ENCODE peak calls at places on chromosomes 7 and 10, in nine cellular contexts. E, Q, R, D, P, H, G, L and O are unnamed samples.

GRCh38 chr10:123496336-123496735 is 169.8 kb upstream of the GPR26 start:
- DNase-seq in D (no peak), E (no peak), R (no peak), Q (no peak), H (no peak), G (no peak), P (peak), L (no peak), O (no peak)

GRCh38 chr7:75943864-75944263 is 28.9 kb downstream of the POR start:
- DNase-seq in E (peak), Q (peak), H (no peak), P (peak), G (no peak), L (no peak), R (peak), D (peak), O (no peak)

GRCh38 chr7:107387573-107388219 is 82.2 kb upstream of the GPR22 start:
- DNase-seq in D (peak), Q (no peak), R (no peak), H (no peak), L (no peak), G (peak), E (peak), P (peak), O (peak)

GRCh38 chr10:121552746-121553145 is 45.5 kb downstream of the FGFR2 start:
- DNase-seq in D (no peak), E (no peak), P (no peak), R (no peak), L (no peak), H (no peak), Q (no peak), G (no peak), O (no peak)

GRCh38 chr7:50409856-50410468 is 40.2 kb downstream of the FIGNL1 start:
- DNase-seq in E (no peak), H (no peak), D (no peak), P (no peak), G (no peak), Q (peak), L (no peak), R (no peak), O (no peak)

GRCh38 chr10:45470098-45471012 is 96.3 kb downstream of the ALOX5 start:
- DNase-seq in G (peak), L (peak), H (peak), P (no peak), E (peak), Q (peak), R (no peak), D (peak), O (peak)

GRCh38 chr10:29160110-29160669 is 128.7 kb upstream of the LYZL1 start:
- DNase-seq in R (peak), L (no peak), Q (no peak), P (peak), E (peak), D (peak), H (no peak), G (peak), O (peak)

GRCh38 chr7:1818581-1819200 is 148.6 kb downstream of the ELFN1 start:
- DNase-seq in E (no peak), D (no peak), H (no peak), R (no peak), G (no peak), P (no peak), L (no peak), Q (no peak), O (no peak)

GRCh38 chr7:149063481-149063880 is 27.0 kb downstream of the ZNF786 start:
- DNase-seq in G (no peak), R (no peak), E (no peak), Q (no peak), L (no peak), D (no peak), P (no peak), H (no peak), O (no peak)

GRCh38 chr7:47758546-47758945 is 176.6 kb upstream of the TNS3 start:
- DNase-seq in P (peak), L (no peak), R (no peak), H (no peak), G (no peak), Q (no peak), E (peak), D (peak), O (peak)

GRCh38 chr7:42606217-42606905 is 305.5 kb downstream of the C7orf25 start:
- DNase-seq in E (no peak), D (no peak), Q (no peak), P (peak), H (no peak), L (peak), R (no peak), G (no peak), O (no peak)

GRCh38 chr10:132411561-132412253 is 14.7 kb downstream of the PWWP2B start:
- DNase-seq in E (peak), H (no peak), P (no peak), D (peak), G (no peak), R (no peak), Q (peak), L (no peak), O (no peak)

GRCh38 chr10:100482834-100483185 is 20.0 kb downstream of the WNT8B start:
- DNase-seq in D (no peak), G (no peak), Q (no peak), H (no peak), L (peak), R (no peak), E (no peak), P (no peak), O (no peak)

GRCh38 chr7:1018334-1018695 is 26.0 kb upstream of the GPR146 start:
- DNase-seq in E (no peak), H (no peak), R (no peak), P (no peak), Q (no peak), G (no peak), L (no peak), D (no peak), O (no peak)

GRCh38 chr7:157270060-157270444 is 66.8 kb upstream of the DNAJB6 start:
- DNase-seq in R (no peak), G (no peak), P (no peak), E (no peak), L (no peak), D (no peak), Q (no peak), H (no peak), O (no peak)

GRCh38 chr10:21092683-21093524 is 195.8 kb upstream of the NEBL start:
- DNase-seq in G (peak), P (peak), D (peak), E (no peak), R (peak), Q (no peak), L (no peak), H (no peak), O (no peak)

GRCh38 chr7:38070718-38071117 is 107.3 kb upstream of the STARD3NL start:
- DNase-seq in E (peak), P (peak), H (no peak), L (peak), Q (no peak), D (peak), G (peak), R (no peak), O (peak)

GRCh38 chr10:108840944-108841343 is 1082.4 kb downstream of the XPNPEP1 start:
- DNase-seq in H (no peak), P (no peak), E (no peak), G (no peak), L (no peak), Q (no peak), R (no peak), D (no peak), O (no peak)

GRCh38 chr7:3648276-3648675 is 347.2 kb downstream of the SDK1 start:
- DNase-seq in Q (no peak), L (no peak), D (peak), H (no peak), E (peak), R (peak), P (no peak), G (no peak), O (no peak)

GRCh38 chr7:141071260-141071854 is 2.5 kb upstream of the TMEM178B start:
- DNase-seq in Q (peak), E (no peak), R (peak), D (peak), G (no peak), P (peak), H (peak), L (peak), O (no peak)
- TF ChIP-seq CTCF in Q (no peak), E (no peak), R (peak), D (peak), G (no peak), P (peak), H (no peak), L (peak), O (peak)

DNA sequence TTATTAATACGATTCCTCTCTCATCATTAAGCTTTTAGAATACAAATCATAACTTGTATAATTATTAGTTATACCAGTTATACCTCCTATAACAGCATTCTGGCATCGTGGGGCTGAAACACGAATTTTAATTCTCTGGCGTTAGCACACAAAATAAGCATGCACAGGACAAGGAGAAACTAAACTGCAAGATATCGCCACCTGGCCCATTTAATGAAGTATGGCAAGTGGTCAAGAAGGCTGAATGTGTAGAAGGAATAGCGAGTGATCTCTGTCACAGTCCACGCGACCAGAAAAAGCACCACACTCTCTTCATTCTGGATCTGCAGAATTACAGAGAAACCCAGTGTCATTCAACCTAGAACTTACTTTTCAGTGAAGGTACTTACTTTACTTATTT is 18.1 kb downstream of the HACD1 start:
- DNase-seq in G (no peak), E (peak), H (no peak), R (peak), Q (no peak), L (peak), D (peak), P (peak), O (peak)
- TF ChIP-seq CTCF in G (peak), E (peak), H (no peak), R (peak), Q (peak), L (peak), D (peak), P (peak), O (peak)

DNA sequence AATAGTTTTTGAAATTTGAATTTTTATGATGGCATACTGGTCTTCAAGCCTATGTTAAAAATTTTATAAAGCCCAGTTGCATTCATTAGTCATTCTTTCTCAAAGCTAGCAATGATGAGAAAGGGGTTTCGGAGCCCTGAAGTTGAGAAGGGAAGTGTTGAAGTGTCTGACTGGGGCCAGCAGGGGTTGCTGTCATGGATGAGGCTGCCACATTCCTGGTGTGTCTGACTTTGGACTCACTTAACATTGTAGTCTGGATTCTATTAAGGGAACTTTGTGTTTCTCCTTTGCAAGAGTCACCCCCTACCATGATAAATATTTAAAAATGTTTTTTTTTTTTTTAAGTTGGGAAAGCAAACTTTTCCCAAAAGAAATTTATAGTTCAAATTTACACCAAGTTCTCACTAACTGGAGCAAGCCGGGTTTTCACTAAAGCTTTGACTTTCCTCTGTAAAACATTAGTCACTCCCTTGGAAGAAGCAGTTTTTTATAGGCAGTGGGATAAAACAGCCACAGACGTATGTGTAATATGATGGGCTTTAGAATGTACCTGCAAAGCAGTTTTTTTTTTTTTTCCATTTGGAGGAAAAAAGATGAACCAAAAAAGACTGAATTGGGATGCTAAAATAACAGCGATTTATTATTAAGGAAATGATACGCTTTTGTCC is 243.6 kb downstream of the TWIST1 start:
- DNase-seq in G (no peak), D (peak), P (peak), Q (no peak), H (no peak), E (peak), L (peak), R (peak), O (peak)
- TF ChIP-seq CTCF in G (peak), D (peak), P (peak), Q (no peak), H (no peak), E (peak), L (peak), R (peak), O (peak)

GRCh38 chr7:151152935-151153513 is 14.5 kb downstream of the GBX1 start:
- DNase-seq in Q (no peak), G (no peak), H (no peak), P (no peak), R (no peak), E (no peak), L (no peak), D (no peak), O (no peak)
- TF ChIP-seq CTCF in Q (no peak), G (peak), H (no peak), P (no peak), R (no peak), E (no peak), L (peak), D (peak), O (peak)

GRCh38 chr7:95718556-95719410 is 53.6 kb upstream of the DYNC1I1 start:
- DNase-seq in R (peak), P (peak), G (no peak), H (peak), L (no peak), Q (no peak), E (peak), D (peak), O (no peak)
- TF ChIP-seq CTCF in R (peak), P (peak), G (peak), H (peak), L (peak), Q (peak), E (peak), D (peak), O (peak)

DNA sequence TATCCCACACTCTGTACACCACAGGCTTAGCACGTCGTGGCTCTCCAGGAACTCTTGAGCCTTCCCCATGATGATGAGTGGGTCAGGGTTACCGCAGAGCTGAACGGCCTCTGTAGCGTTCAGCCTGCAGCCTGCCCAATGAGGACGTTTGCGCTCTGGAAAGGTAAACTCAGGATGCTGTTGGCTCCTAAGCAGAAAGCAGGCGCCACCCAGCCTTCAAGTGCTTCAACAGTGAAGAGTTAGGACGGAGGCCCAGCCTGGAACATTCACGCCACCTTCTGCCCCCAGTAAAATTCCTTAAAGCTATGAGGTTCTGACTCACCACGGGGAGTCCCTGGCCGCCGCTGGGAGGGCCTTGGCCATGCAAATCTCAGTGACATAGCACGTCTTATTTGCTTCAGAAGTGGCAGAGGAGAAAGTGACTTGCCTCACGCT is 161.5 kb upstream of the SH2B2 start:
- DNase-seq in G (peak), E (peak), L (peak), H (peak), R (peak), Q (peak), D (peak), P (peak), O (peak)
- TF ChIP-seq CTCF in G (peak), E (peak), L (peak), H (no peak), R (no peak), Q (no peak), D (peak), P (no peak), O (peak)

DNA sequence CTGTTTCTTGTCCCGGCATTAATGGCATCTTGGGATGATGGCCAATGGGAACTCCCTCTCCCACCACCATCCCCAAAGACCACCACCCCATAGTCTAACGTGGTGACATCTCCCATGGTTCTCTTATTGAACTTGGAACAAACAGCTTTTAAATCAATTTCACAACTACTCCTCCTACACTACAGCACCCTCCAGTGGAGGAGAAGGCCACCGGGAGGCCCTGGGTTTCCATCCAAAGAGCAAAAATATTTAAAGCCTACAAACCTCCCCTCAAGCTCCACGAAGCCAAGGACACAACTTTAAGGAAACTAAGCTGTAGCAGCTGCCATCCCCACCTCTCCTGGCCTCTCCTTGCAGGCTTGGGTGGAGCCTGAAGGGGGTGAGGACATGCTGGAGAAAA is 94.1 kb upstream of the LANCL2 start:
- DNase-seq in D (peak), E (peak), L (no peak), H (no peak), G (no peak), R (no peak), Q (no peak), P (peak), O (no peak)
- TF ChIP-seq CTCF in D (peak), E (peak), L (peak), H (no peak), G (peak), R (peak), Q (no peak), P (peak), O (peak)

GRCh38 chr7:158781217-158781975 is 47.9 kb downstream of the ESYT2 start:
- DNase-seq in L (no peak), G (no peak), D (no peak), H (no peak), Q (no peak), R (no peak), E (no peak), P (no peak), O (no peak)

GRCh38 chr7:158781976-158782637 is 47.2 kb downstream of the ESYT2 start:
- DNase-seq in E (no peak), Q (no peak), L (no peak), G (no peak), H (no peak), P (no peak), D (no peak), R (no peak), O (no peak)

GRCh38 chr7:158784270-158784669 is 45.0 kb downstream of the ESYT2 start:
- DNase-seq in P (no peak), E (no peak), L (no peak), D (peak), H (no peak), G (no peak), Q (no peak), R (no peak), O (no peak)

GRCh38 chr7:158783595-158783994 is 45.7 kb downstream of the ESYT2 start:
- DNase-seq in D (no peak), L (no peak), Q (no peak), G (no peak), E (no peak), R (no peak), H (no peak), P (peak), O (no peak)

GRCh38 chr7:158782638-158783490 is 46.4 kb downstream of the ESYT2 start:
- DNase-seq in E (peak), R (peak), L (peak), D (peak), P (peak), H (no peak), Q (peak), G (no peak), O (peak)
- TF ChIP-seq CTCF in E (peak), R (no peak), L (peak), D (peak), P (peak), H (no peak), Q (peak), G (peak), O (peak)

GRCh38 chr10:102112210-102112817 is 7.9 kb downstream of the LDB1 start:
- DNase-seq in L (no peak), E (no peak), Q (no peak), G (no peak), H (no peak), P (no peak), R (no peak), D (no peak), O (no peak)
- TF ChIP-seq CTCF in L (peak), E (no peak), Q (no peak), G (peak), H (no peak), P (peak), R (no peak), D (peak), O (peak)

GRCh38 chr7:72751978-72752377 is 76.0 kb downstream of the TYW1B start:
- DNase-seq in P (no peak), G (no peak), E (no peak), D (peak), Q (no peak), R (no peak), H (no peak), L (peak), O (no peak)
- TF ChIP-seq CTCF in P (no peak), G (peak), E (peak), D (peak), Q (no peak), R (no peak), H (no peak), L (peak), O (peak)